ENCODE peak calls at places on chromosomes 16 and 17, in six cellular contexts. Y, J, P, H, W and V are unnamed samples.

GRCh38 chr17:76353004-76353598 is 615 bp downstream of the PRPSAP1 start:
- DNase-seq in Y (no peak), J (peak), P (peak), H (no peak), W (no peak), V (no peak)

GRCh38 chr17:48490391-48491026 is 40.3 kb downstream of the HOXB1 start:
- DNase-seq in Y (no peak), J (no peak), P (no peak), H (no peak), W (no peak), V (no peak)

GRCh38 chr17:79983456-79983855 is 52.2 kb downstream of the TBC1D16 start:
- DNase-seq in Y (no peak), J (peak), P (no peak), H (no peak), W (no peak), V (no peak)

GRCh38 chr17:18974407-18975149 is 22.6 kb downstream of the SLC5A10 start:
- DNase-seq in Y (peak), J (no peak), P (no peak), H (no peak), W (no peak), V (no peak)

GRCh38 chr16:85275533-85276249 is 163.4 kb upstream of the CIBAR2 start:
- DNase-seq in Y (peak), J (peak), P (peak), H (peak), W (no peak), V (peak)

GRCh38 chr16:31529398-31530312 is 2.0 kb downstream of the AHSP start:
- DNase-seq in Y (no peak), J (peak), P (no peak), H (no peak), W (no peak), V (no peak)

GRCh38 chr17:34740516-34740915 is 161.1 kb downstream of the TMEM132E start:
- DNase-seq in Y (no peak), J (peak), P (no peak), H (no peak), W (no peak), V (no peak)

GRCh38 chr16:53666816-53667415 is 36.7 kb downstream of the RPGRIP1L start:
- DNase-seq in Y (no peak), J (no peak), P (no peak), H (no peak), W (no peak), V (no peak)

GRCh38 chr17:21678451-21679081 is 13.8 kb upstream of the KCNJ18 start:
- DNase-seq in Y (no peak), J (no peak), P (no peak), H (peak), W (no peak), V (no peak)

GRCh38 chr16:138049-138417 is 440 bp downstream of the NPRL3 start:
- DNase-seq in Y (no peak), J (peak), P (peak), H (peak), W (no peak), V (peak)

GRCh38 chr16:56109205-56109604 is 82.1 kb upstream of the GNAO1 start:
- DNase-seq in Y (no peak), J (no peak), P (no peak), H (no peak), W (no peak), V (no peak)

GRCh38 chr17:4230142-4230541 is 33.6 kb downstream of the ANKFY1 start:
- DNase-seq in Y (peak), J (no peak), P (peak), H (peak), W (no peak), V (no peak)

GRCh38 chr16:57669476-57670162 is 1.5 kb downstream of the ADGRG3 start:
- DNase-seq in Y (no peak), J (no peak), P (no peak), H (no peak), W (no peak), V (no peak)

GRCh38 chr16:47965439-47965838 is 190.4 kb downstream of the ABCC12 start:
- DNase-seq in Y (peak), J (peak), P (no peak), H (peak), W (peak), V (peak)

GRCh38 chr17:2782030-2782429 is 14.2 kb upstream of the RAP1GAP2 start:
- DNase-seq in Y (peak), J (no peak), P (no peak), H (no peak), W (no peak), V (no peak)

GRCh38 chr17:74770498-74771318 is 5.4 kb downstream of the NAT9 start:
- DNase-seq in Y (peak), J (peak), P (peak), H (peak), W (no peak), V (no peak)

GRCh38 chr17:36723459-36723858 is 122.1 kb downstream of the MRM1 start:
- DNase-seq in Y (no peak), J (no peak), P (no peak), H (no peak), W (no peak), V (no peak)

GRCh38 chr17:80834896-80835281 is 156.8 kb upstream of the CHMP6 start:
- DNase-seq in Y (no peak), J (no peak), P (no peak), H (no peak), W (no peak), V (no peak)

GRCh38 chr17:56902350-56902749 is 11.5 kb downstream of the TRIM25 start:
- DNase-seq in Y (peak), J (no peak), P (no peak), H (no peak), W (no peak), V (no peak)

GRCh38 chr16:27759301-27759871 is 209.4 kb downstream of the KATNIP start:
- DNase-seq in Y (peak), J (no peak), P (peak), H (peak), W (no peak), V (no peak)

GRCh38 chr17:19262650-19263620 is 25.8 kb downstream of the EPN2 start:
- DNase-seq in Y (peak), J (no peak), P (peak), H (peak), W (no peak), V (no peak)

GRCh38 chr17:43456661-43457361 is 27.0 kb upstream of the DHX8 start:
- DNase-seq in Y (peak), J (no peak), P (peak), H (no peak), W (no peak), V (no peak)

GRCh38 chr16:57620316-57621231 is 7.9 kb upstream of the ADGRG1 start:
- DNase-seq in Y (no peak), J (no peak), P (no peak), H (peak), W (no peak), V (no peak)

GRCh38 chr16:72989203-72989991 is 58.5 kb downstream of the ZFHX3 start:
- DNase-seq in Y (peak), J (no peak), P (peak), H (peak), W (no peak), V (no peak)

GRCh38 chr16:79076039-79076767 is 524.3 kb downstream of the MAF start:
- DNase-seq in Y (no peak), J (no peak), P (no peak), H (no peak), W (no peak), V (no peak)

GRCh38 chr17:5080591-5080990 is 2.3 kb downstream of the ZFP3 start:
- DNase-seq in Y (no peak), J (no peak), P (no peak), H (no peak), W (no peak), V (no peak)

GRCh38 chr16:30068750-30069574 is 3.4 kb downstream of the ALDOA start:
- DNase-seq in Y (no peak), J (no peak), P (peak), H (no peak), W (no peak), V (no peak)

GRCh38 chr16:48386559-48387312 is 1.5 kb upstream of the SIAH1 start:
- DNase-seq in Y (no peak), J (no peak), P (no peak), H (no peak), W (no peak), V (no peak)

GRCh38 chr17:2635241-2635640 is 41.8 kb downstream of the PAFAH1B1 start:
- DNase-seq in Y (no peak), J (no peak), P (no peak), H (no peak), W (no peak), V (no peak)

GRCh38 chr16:74844041-74844826 is 69.6 kb upstream of the FA2H start:
- DNase-seq in Y (no peak), J (no peak), P (no peak), H (no peak), W (no peak), V (no peak)

GRCh38 chr17:60103957-60104356 is 25.2 kb upstream of the HEATR6 start:
- DNase-seq in Y (no peak), J (no peak), P (no peak), H (no peak), W (no peak), V (no peak)

GRCh38 chr17:13594762-13595697 is 6.7 kb downstream of the HS3ST3A1 start:
- DNase-seq in Y (peak), J (peak), P (peak), H (peak), W (peak), V (peak)

GRCh38 chr16:24191876-24192402 is 64.2 kb upstream of the CACNG3 start:
- DNase-seq in Y (no peak), J (no peak), P (no peak), H (no peak), W (no peak), V (no peak)

GRCh38 chr16:86013867-86014266 is 114.9 kb downstream of the IRF8 start:
- DNase-seq in Y (no peak), J (no peak), P (no peak), H (no peak), W (no peak), V (no peak)

GRCh38 chr16:85309656-85310587 is 197.7 kb upstream of the CIBAR2 start:
- DNase-seq in Y (no peak), J (peak), P (no peak), H (no peak), W (no peak), V (no peak)

DNA sequence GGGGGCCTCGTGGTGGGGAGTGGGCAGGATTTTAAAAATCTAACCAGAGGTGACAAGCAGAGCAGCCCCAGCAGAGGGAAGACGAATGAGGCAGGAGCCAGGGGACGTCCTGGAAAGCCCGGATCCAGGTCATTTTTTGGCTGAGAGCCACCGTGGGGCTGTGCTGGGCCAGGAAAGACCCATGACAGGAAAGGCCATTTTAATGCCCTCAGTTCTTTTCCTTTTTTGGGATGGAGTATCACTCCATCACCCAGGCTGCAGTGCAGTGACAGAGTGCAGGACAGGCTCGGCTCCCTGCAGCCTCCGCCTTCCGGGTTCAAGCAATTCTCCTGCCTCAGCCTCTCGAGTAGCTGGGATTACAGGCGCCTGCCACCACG is 30.5 kb upstream of the JPH3 start:
- DNase-seq in Y (no peak), J (no peak), P (no peak), H (no peak), W (no peak), V (no peak)
- H3K9ac ChIP-seq in Y (no peak), J (no peak), P (no peak), H (no peak), W (no peak), V (no peak)

DNA sequence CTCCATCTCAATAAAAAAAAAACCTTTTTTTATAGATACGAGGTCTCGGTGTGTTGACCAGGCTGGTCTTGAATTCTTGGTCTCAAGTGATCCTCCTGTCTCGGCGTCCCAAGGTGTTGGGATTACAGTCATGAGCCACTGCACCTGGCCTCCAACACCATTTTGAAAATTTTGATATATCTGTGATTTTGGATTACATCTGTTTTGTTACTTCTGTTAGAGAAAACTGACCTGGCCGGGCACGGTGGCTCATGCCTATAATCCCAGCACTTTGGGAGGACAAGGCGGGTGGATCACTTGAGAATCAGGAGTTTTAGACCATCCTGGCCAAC is 18.6 kb downstream of the RMI2 start:
- DNase-seq in Y (no peak), J (no peak), P (no peak), H (no peak), W (no peak), V (no peak)
- H3K14ac ChIP-seq in Y (peak), J (no peak), P (no peak), H (no peak), W (no peak), V (no peak)

GRCh38 chr17:39404542-39405378 is 3.3 kb upstream of the FBXL20 start:
- DNase-seq in Y (peak), J (no peak), P (peak), H (peak), W (no peak), V (no peak)
- H3K9ac ChIP-seq in Y (peak), J (no peak), P (peak), H (no peak), W (no peak), V (no peak)

DNA sequence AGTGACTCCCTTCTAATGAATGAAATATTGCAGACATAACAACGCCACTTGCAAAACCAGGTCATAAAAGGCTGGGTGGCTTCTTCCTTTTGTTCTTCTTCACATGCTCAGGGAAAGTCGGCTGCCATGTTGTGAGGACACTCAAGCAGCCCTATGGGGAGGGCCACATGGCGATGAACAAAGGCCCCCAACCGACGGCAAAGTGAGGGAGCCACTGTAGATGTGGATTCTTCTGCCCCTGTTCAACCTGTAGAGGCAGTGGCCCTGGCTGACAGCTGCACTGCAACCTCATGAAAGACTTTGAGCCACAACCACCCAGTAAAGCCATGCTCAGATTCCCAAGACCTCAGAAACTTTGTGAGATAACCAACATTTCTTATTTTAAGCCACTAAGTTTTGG is 203.5 kb upstream of the TNRC6C start:
- DNase-seq in Y (no peak), J (no peak), P (no peak), H (no peak), W (no peak), V (no peak)
- H3K14ac ChIP-seq in Y (no peak), J (no peak), P (no peak), H (no peak), W (no peak), V (no peak)

GRCh38 chr17:31318298-31319190 is 2.9 kb downstream of the EVI2A start:
- DNase-seq in Y (peak), J (no peak), P (peak), H (peak), W (no peak), V (no peak)

GRCh38 chr17:31320231-31320630 is 1.2 kb downstream of the EVI2A start:
- DNase-seq in Y (no peak), J (no peak), P (no peak), H (no peak), W (no peak), V (no peak)

GRCh38 chr17:31321481-31321880 is at the start of gene EVI2A:
- DNase-seq in Y (peak), J (no peak), P (peak), H (peak), W (no peak), V (no peak)

GRCh38 chr17:31320791-31321190 is 631 bp downstream of the EVI2A start:
- DNase-seq in Y (peak), J (no peak), P (peak), H (no peak), W (no peak), V (no peak)

GRCh38 chr17:31319253-31319661 is 2.2 kb downstream of the EVI2A start:
- DNase-seq in Y (no peak), J (no peak), P (no peak), H (no peak), W (no peak), V (no peak)
- H3K9ac ChIP-seq in Y (no peak), J (no peak), P (peak), H (no peak), W (no peak), V (no peak)

GRCh38 chr17:9797965-9798364 is 6.6 kb upstream of the DHRS7C start:
- DNase-seq in Y (no peak), J (no peak), P (no peak), H (no peak), W (no peak), V (no peak)
- H3K14ac ChIP-seq in Y (no peak), J (no peak), P (no peak), H (no peak), W (no peak), V (no peak)

DNA sequence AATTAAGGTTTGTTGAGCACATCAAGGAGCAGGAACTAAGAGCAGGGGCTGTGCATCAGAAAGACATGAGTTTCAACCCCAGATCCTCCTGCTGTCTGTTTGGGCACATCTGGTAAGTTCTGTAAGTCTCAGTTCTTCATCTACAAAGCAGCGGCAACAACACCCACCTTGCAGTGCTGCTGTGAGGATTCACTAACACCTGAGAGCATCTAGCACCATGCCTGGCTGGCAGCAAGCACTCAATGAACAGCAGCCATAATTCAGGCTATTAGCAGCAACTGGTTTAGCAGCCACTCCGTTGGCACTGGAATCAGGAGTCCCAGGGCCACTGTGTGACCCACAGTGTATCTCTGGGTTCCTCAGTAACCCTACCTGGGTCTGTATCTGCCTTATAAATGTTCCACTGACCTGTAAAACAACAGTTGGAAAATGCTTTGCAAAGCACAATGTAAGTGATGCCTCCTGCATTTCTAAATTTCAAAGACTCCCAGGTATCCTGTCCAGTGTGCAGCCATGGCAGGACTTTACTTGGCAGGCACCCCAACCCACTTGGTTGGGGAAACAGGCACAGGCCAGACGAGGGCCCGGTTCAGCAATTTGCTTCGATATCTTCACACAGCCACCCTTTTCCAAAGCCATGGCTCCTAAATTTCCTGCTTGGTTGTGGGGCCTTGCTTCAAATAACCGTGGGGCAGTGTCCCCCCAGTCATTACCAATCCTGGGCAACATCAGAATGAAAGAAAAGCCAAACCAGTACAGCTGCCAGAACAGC is 4.2 kb downstream of the ST3GAL2 start:
- DNase-seq in Y (no peak), J (no peak), P (no peak), H (no peak), W (no peak), V (no peak)
- H3K9ac ChIP-seq in Y (no peak), J (no peak), P (no peak), H (no peak), W (no peak), V (peak)

DNA sequence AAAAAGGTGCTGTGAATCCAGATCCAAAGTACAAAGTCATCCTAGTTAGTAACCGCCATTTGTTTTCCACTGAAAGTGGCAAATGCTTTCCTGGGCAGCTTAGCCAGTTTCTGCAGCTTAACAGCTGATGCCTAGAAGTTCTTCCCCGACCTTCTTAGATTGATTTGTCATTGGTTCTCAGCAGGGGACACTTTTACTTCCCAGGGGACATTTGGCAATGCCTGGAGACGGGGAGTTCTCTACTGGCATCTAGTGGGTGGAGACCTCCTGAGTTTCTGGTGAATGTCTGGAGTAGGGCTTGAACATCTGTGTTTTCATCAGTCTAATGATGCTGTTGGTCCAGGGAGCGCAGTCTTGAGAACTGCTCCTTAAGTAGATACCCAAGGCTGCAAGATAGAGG is 7.6 kb downstream of the DNAJA3 start:
- DNase-seq in Y (no peak), J (no peak), P (no peak), H (no peak), W (no peak), V (no peak)
- H3K14ac ChIP-seq in Y (no peak), J (no peak), P (no peak), H (no peak), W (no peak), V (no peak)

GRCh38 chr17:64773386-64773835 is 111.3 kb upstream of the SMURF2 start:
- DNase-seq in Y (no peak), J (no peak), P (no peak), H (no peak), W (no peak), V (no peak)
- H3K9ac ChIP-seq in Y (no peak), J (no peak), P (no peak), H (peak), W (no peak), V (no peak)

GRCh38 chr16:68083861-68084503 is 1.2 kb upstream of the NFATC3 start:
- DNase-seq in Y (peak), J (no peak), P (peak), H (peak), W (no peak), V (peak)
- H3K14ac ChIP-seq in Y (peak), J (no peak), P (no peak), H (peak), W (no peak), V (peak)